ENCODE peak calls at places on chromosomes 11 and 22, in four cellular contexts. One of them, this sample, is unnamed.

GRCh38 chr11:134292661-134293060 is 16.5 kb downstream of the GLB1L3 start:
- DNase-seq in pancreas: no peak
- DNase-seq in iPS-NIHi11: no peak
- DNase-seq in stimulated activated CD4-positive, alpha-beta T cell treated with anti-CD3 and anti-CD28 coated beads, Interleukin-4, amount 100 ng/mL, for 24 hours: no peak
- DNase-seq in this sample: no peak

GRCh38 chr22:23152238-23153114 is 7.2 kb downstream of the RAB36 start:
- DNase-seq in pancreas: no peak
- DNase-seq in stimulated activated CD4-positive, alpha-beta T cell treated with anti-CD3 and anti-CD28 coated beads, Interleukin-4, amount 100 ng/mL, for 24 hours: no peak
- DNase-seq in iPS-NIHi11: no peak
- DNase-seq in this sample: no peak

GRCh38 chr11:71251761-71252433 is 480 bp downstream of the SHANK2 start:
- DNase-seq in stimulated activated CD4-positive, alpha-beta T cell treated with anti-CD3 and anti-CD28 coated beads, Interleukin-4, amount 100 ng/mL, for 24 hours: no peak
- DNase-seq in iPS-NIHi11: peak; percentile 86
- DNase-seq in pancreas: peak; percentile 85
- DNase-seq in this sample: peak; percentile 60

GRCh38 chr11:68564261-68564660 is 103.7 kb downstream of the PPP6R3 start:
- DNase-seq in stimulated activated CD4-positive, alpha-beta T cell treated with anti-CD3 and anti-CD28 coated beads, Interleukin-4, amount 100 ng/mL, for 24 hours: no peak
- DNase-seq in iPS-NIHi11: no peak
- DNase-seq in pancreas: no peak
- DNase-seq in this sample: no peak

GRCh38 chr11:8720868-8721739 is 38.5 kb downstream of the RPL27A start:
- DNase-seq in iPS-NIHi11: peak; percentile 53
- DNase-seq in pancreas: peak; percentile 10
- DNase-seq in stimulated activated CD4-positive, alpha-beta T cell treated with anti-CD3 and anti-CD28 coated beads, Interleukin-4, amount 100 ng/mL, for 24 hours: no peak
- DNase-seq in this sample: no peak

GRCh38 chr11:4480577-4481539 is 1.6 kb upstream of the OR52K1 start:
- DNase-seq in stimulated activated CD4-positive, alpha-beta T cell treated with anti-CD3 and anti-CD28 coated beads, Interleukin-4, amount 100 ng/mL, for 24 hours: no peak
- DNase-seq in pancreas: no peak
- DNase-seq in iPS-NIHi11: no peak
- DNase-seq in this sample: no peak

GRCh38 chr11:77522215-77522614 is 48.3 kb upstream of the PAK1 start:
- DNase-seq in iPS-NIHi11: no peak
- DNase-seq in pancreas: no peak
- DNase-seq in stimulated activated CD4-positive, alpha-beta T cell treated with anti-CD3 and anti-CD28 coated beads, Interleukin-4, amount 100 ng/mL, for 24 hours: no peak
- DNase-seq in this sample: no peak

GRCh38 chr22:36991220-36991619 is 28.0 kb downstream of the TST start:
- DNase-seq in pancreas: no peak
- DNase-seq in stimulated activated CD4-positive, alpha-beta T cell treated with anti-CD3 and anti-CD28 coated beads, Interleukin-4, amount 100 ng/mL, for 24 hours: no peak
- DNase-seq in iPS-NIHi11: peak; percentile 27
- DNase-seq in this sample: no peak

GRCh38 chr11:65891180-65892136 is 985 bp downstream of the CCDC85B start:
- DNase-seq in iPS-NIHi11: peak; percentile 57
- DNase-seq in pancreas: peak; percentile 81
- DNase-seq in stimulated activated CD4-positive, alpha-beta T cell treated with anti-CD3 and anti-CD28 coated beads, Interleukin-4, amount 100 ng/mL, for 24 hours: peak; percentile 39
- DNase-seq in this sample: no peak

GRCh38 chr11:122253541-122254317 is 137.7 kb upstream of the BLID start:
- DNase-seq in stimulated activated CD4-positive, alpha-beta T cell treated with anti-CD3 and anti-CD28 coated beads, Interleukin-4, amount 100 ng/mL, for 24 hours: no peak
- DNase-seq in iPS-NIHi11: peak; percentile 24
- DNase-seq in pancreas: no peak
- DNase-seq in this sample: no peak

GRCh38 chr11:76074178-76075112 is 131.9 kb downstream of the WNT11 start:
- DNase-seq in iPS-NIHi11: no peak
- DNase-seq in pancreas: no peak
- DNase-seq in stimulated activated CD4-positive, alpha-beta T cell treated with anti-CD3 and anti-CD28 coated beads, Interleukin-4, amount 100 ng/mL, for 24 hours: no peak
- DNase-seq in this sample: no peak

GRCh38 chr11:2555376-2555775 is 110.6 kb downstream of the KCNQ1 start:
- DNase-seq in stimulated activated CD4-positive, alpha-beta T cell treated with anti-CD3 and anti-CD28 coated beads, Interleukin-4, amount 100 ng/mL, for 24 hours: no peak
- DNase-seq in iPS-NIHi11: no peak
- DNase-seq in pancreas: peak; percentile 50
- DNase-seq in this sample: no peak

GRCh38 chr11:18192988-18193387 is 20.4 kb downstream of the MRGPRX4 start:
- DNase-seq in stimulated activated CD4-positive, alpha-beta T cell treated with anti-CD3 and anti-CD28 coated beads, Interleukin-4, amount 100 ng/mL, for 24 hours: no peak
- DNase-seq in iPS-NIHi11: peak; percentile 79
- DNase-seq in pancreas: no peak
- DNase-seq in this sample: no peak

GRCh38 chr11:79237111-79237510 is 203.7 kb downstream of the TENM4 start:
- DNase-seq in pancreas: no peak
- DNase-seq in stimulated activated CD4-positive, alpha-beta T cell treated with anti-CD3 and anti-CD28 coated beads, Interleukin-4, amount 100 ng/mL, for 24 hours: no peak
- DNase-seq in iPS-NIHi11: no peak
- DNase-seq in this sample: no peak

GRCh38 chr11:8384199-8384821 is 120.6 kb upstream of the LMO1 start:
- DNase-seq in pancreas: no peak
- DNase-seq in stimulated activated CD4-positive, alpha-beta T cell treated with anti-CD3 and anti-CD28 coated beads, Interleukin-4, amount 100 ng/mL, for 24 hours: no peak
- DNase-seq in iPS-NIHi11: no peak
- DNase-seq in this sample: no peak

GRCh38 chr11:13294771-13295579 is 17.4 kb downstream of the BMAL1 start:
- DNase-seq in pancreas: no peak
- DNase-seq in iPS-NIHi11: no peak
- DNase-seq in stimulated activated CD4-positive, alpha-beta T cell treated with anti-CD3 and anti-CD28 coated beads, Interleukin-4, amount 100 ng/mL, for 24 hours: no peak
- DNase-seq in this sample: no peak

GRCh38 chr11:11422291-11423128 is 69.5 kb upstream of the CSNK2A3 start:
- DNase-seq in stimulated activated CD4-positive, alpha-beta T cell treated with anti-CD3 and anti-CD28 coated beads, Interleukin-4, amount 100 ng/mL, for 24 hours: no peak
- DNase-seq in pancreas: no peak
- DNase-seq in iPS-NIHi11: no peak
- DNase-seq in this sample: no peak

GRCh38 chr11:83816572-83817187 is 530.5 kb upstream of the CCDC90B start:
- DNase-seq in stimulated activated CD4-positive, alpha-beta T cell treated with anti-CD3 and anti-CD28 coated beads, Interleukin-4, amount 100 ng/mL, for 24 hours: no peak
- DNase-seq in iPS-NIHi11: no peak
- DNase-seq in pancreas: no peak
- DNase-seq in this sample: no peak

GRCh38 chr22:25014896-25015755 is 62.6 kb downstream of the KIAA1671 start:
- DNase-seq in iPS-NIHi11: no peak
- DNase-seq in stimulated activated CD4-positive, alpha-beta T cell treated with anti-CD3 and anti-CD28 coated beads, Interleukin-4, amount 100 ng/mL, for 24 hours: no peak
- DNase-seq in pancreas: no peak
- DNase-seq in this sample: no peak

GRCh38 chr11:88064097-88064705 is 111.0 kb downstream of the RAB38 start:
- DNase-seq in iPS-NIHi11: no peak
- DNase-seq in pancreas: no peak
- DNase-seq in stimulated activated CD4-positive, alpha-beta T cell treated with anti-CD3 and anti-CD28 coated beads, Interleukin-4, amount 100 ng/mL, for 24 hours: no peak
- DNase-seq in this sample: no peak

GRCh38 chr22:19508024-19508776 is 16.0 kb downstream of the CLDN5 start:
- DNase-seq in pancreas: no peak
- DNase-seq in stimulated activated CD4-positive, alpha-beta T cell treated with anti-CD3 and anti-CD28 coated beads, Interleukin-4, amount 100 ng/mL, for 24 hours: no peak
- DNase-seq in iPS-NIHi11: no peak
- DNase-seq in this sample: no peak

This sample was measured in left lobe of liver.